ENCODE peak calls at places on chromosomes 3 and 15, in four cellular contexts. C is stimulated activated CD8-positive, alpha-beta memory T cell treated with anti-CD3 and anti-CD28 coated beads, Interleukin-15, amount 100 ng/mL, for 24 hours; D is cardiac septum; B is breast epithelium. V is an unnamed sample.

GRCh38 chr15:29669823-29670222 is 152.4 kb downstream of the TJP1 start:
- DNase-seq in C (no peak), D (no peak), B (no peak), V (no peak)

GRCh38 chr15:99201410-99202175 is 47.8 kb downstream of the TTC23 start:
- DNase-seq in C (no peak), D (no peak), B (no peak), V (no peak)

GRCh38 chr15:84929795-84930371 is 45.4 kb downstream of the SLC28A1 start:
- DNase-seq in C (no peak), D (no peak), B (peak; percentile 81), V (no peak)

GRCh38 chr3:195757827-195758226 is 37.0 kb downstream of the MUC20 start:
- DNase-seq in C (no peak), D (peak; percentile 54), B (no peak), V (no peak)

GRCh38 chr3:134366928-134367352 is 7.3 kb downstream of the AMOTL2 start:
- DNase-seq in C (no peak), D (peak; percentile 80), B (peak; percentile 45), V (peak; percentile 66)

GRCh38 chr15:56640127-56640526 is 93.2 kb downstream of the ZNF280D start:
- DNase-seq in C (no peak), D (no peak), B (no peak), V (no peak)

GRCh38 chr3:4322635-4323034 is 19.5 kb downstream of the SETMAR start:
- DNase-seq in C (no peak), D (no peak), B (no peak), V (no peak)

GRCh38 chr3:123377173-123377740 is 71.6 kb downstream of the ADCY5 start:
- DNase-seq in C (no peak), D (peak; percentile 71), B (peak; percentile 19), V (no peak)

GRCh38 chr3:136329593-136329992 is 79.5 kb downstream of the PCCB start:
- DNase-seq in C (no peak), D (no peak), B (no peak), V (no peak)

GRCh38 chr3:26622634-26623408 is at the start of gene LRRC3B:
- DNase-seq in C (no peak), D (peak; percentile 77), B (no peak), V (no peak)

GRCh38 chr3:102488316-102488715 is 53.5 kb downstream of the ZPLD1 start:
- DNase-seq in C (no peak), D (no peak), B (no peak), V (no peak)

GRCh38 chr3:31137718-31138465 is 243.4 kb upstream of the GADL1 start:
- DNase-seq in C (no peak), D (no peak), B (no peak), V (no peak)

GRCh38 chr3:30268288-30268687 is 338.1 kb upstream of the TGFBR2 start:
- DNase-seq in C (no peak), D (no peak), B (no peak), V (no peak)

GRCh38 chr15:31222769-31223345 is 103.8 kb upstream of the KLF13 start:
- DNase-seq in C (no peak), D (no peak), B (no peak), V (no peak)

GRCh38 chr15:67358812-67359211 is 104.2 kb downstream of the IQCH start:
- DNase-seq in C (no peak), D (no peak), B (no peak), V (no peak)

GRCh38 chr3:106731230-106731629 is 646.0 kb upstream of the CCDC54 start:
- DNase-seq in C (no peak), D (no peak), B (no peak), V (no peak)

GRCh38 chr15:57611938-57612337 is 20.2 kb downstream of the MYZAP start:
- DNase-seq in C (no peak), D (peak; percentile 72), B (no peak), V (no peak)

GRCh38 chr3:11335056-11335608 is 62.9 kb downstream of the ATG7 start:
- DNase-seq in C (no peak), D (no peak), B (no peak), V (no peak)

GRCh38 chr3:135762188-135762853 is 203.2 kb upstream of the PPP2R3A start:
- DNase-seq in C (no peak), D (no peak), B (no peak), V (no peak)

GRCh38 chr3:141059816-141060215 is 8.7 kb downstream of the SPSB4 start:
- DNase-seq in C (no peak), D (no peak), B (no peak), V (no peak)

GRCh38 chr3:33877187-33877586 is 78.8 kb downstream of the PDCD6IP start:
- DNase-seq in C (no peak), D (no peak), B (no peak), V (no peak)

GRCh38 chr3:6644070-6644929 is 216.6 kb upstream of the GRM7 start:
- DNase-seq in C (no peak), D (no peak), B (no peak), V (no peak)

GRCh38 chr3:193929373-193929772 is 206.6 kb upstream of the HES1 start:
- DNase-seq in C (no peak), D (no peak), B (no peak), V (no peak)

GRCh38 chr3:36394176-36394575 is 13.9 kb downstream of the STAC start:
- DNase-seq in C (no peak), D (no peak), B (no peak), V (no peak)

GRCh38 chr15:33735637-33736247 is 232.6 kb upstream of the CHRM5 start:
- DNase-seq in C (no peak), D (no peak), B (no peak), V (no peak)

GRCh38 chr3:45464336-45464809 is 76.0 kb downstream of the LARS2 start:
- DNase-seq in C (no peak), D (no peak), B (no peak), V (peak; percentile 66)

GRCh38 chr3:153980252-153980590 is 141.0 kb upstream of the ARHGEF26 start:
- DNase-seq in C (no peak), D (no peak), B (no peak), V (no peak)

GRCh38 chr3:45940004-45940780 is 3.1 kb upstream of the CXCR6 start:
- DNase-seq in C (no peak), D (peak; percentile 27), B (no peak), V (no peak)

GRCh38 chr3:99651561-99651960 is 13.2 kb downstream of the COL8A1 start:
- DNase-seq in C (no peak), D (no peak), B (no peak), V (no peak)